ENCODE peak calls at places on chromosomes 3 and 15, in ten cellular contexts. R is psoas muscle, Q is fibroblast of the aortic adventitia, W is IMR-90, S is adrenal gland, G is AG04450, Y is A549, M is ovary, E is heart left ventricle, U is PC-9. I is an unnamed sample.

GRCh38 chr3:45180051-45180450 is 33.9 kb upstream of the CDCP1 start:
- DNase-seq in Y (no peak), G (no peak), Q (peak), R (no peak), U (no peak), M (no peak), S (no peak), E (no peak), W (peak), I (peak)

GRCh38 chr3:40623567-40623966 is 98.8 kb downstream of the ZNF621 start:
- DNase-seq in E (no peak), Q (peak), W (no peak), Y (no peak), U (peak), G (no peak), S (no peak), M (no peak), R (no peak), I (peak)

GRCh38 chr15:101029971-101030661 is 111.0 kb downstream of the LRRK1 start:
- DNase-seq in W (no peak), R (no peak), S (no peak), G (no peak), Y (no peak), Q (no peak), U (no peak), M (no peak), E (peak), I (no peak)

GRCh38 chr3:192215-192929 is 4.2 kb upstream of the CHL1 start:
- DNase-seq in Y (no peak), R (no peak), E (no peak), Q (no peak), W (no peak), M (no peak), U (no peak), G (no peak), S (no peak), I (no peak)

GRCh38 chr3:169403855-169404254 is 259.7 kb downstream of the MECOM start:
- DNase-seq in M (no peak), R (no peak), Q (peak), Y (no peak), E (no peak), S (no peak), U (no peak), W (no peak), G (no peak), I (peak)

GRCh38 chr15:73950479-73951043 is 24.3 kb downstream of the LOXL1 start:
- DNase-seq in R (peak), E (no peak), Q (no peak), Y (no peak), S (no peak), G (no peak), M (no peak), U (no peak), W (no peak), I (peak)

GRCh38 chr3:169760479-169760878 is 4.4 kb downstream of the TERC start:
- DNase-seq in S (no peak), U (no peak), Y (no peak), G (no peak), R (no peak), Q (peak), W (peak), M (no peak), E (no peak), I (peak)

GRCh38 chr3:182046365-182046764 is 334.6 kb downstream of the SOX2 start:
- DNase-seq in Q (no peak), R (no peak), S (no peak), U (no peak), Y (no peak), G (no peak), E (no peak), M (no peak), W (no peak), I (no peak)

GRCh38 chr3:119662604-119663377 is 2.4 kb upstream of the POPDC2 start:
- DNase-seq in U (no peak), S (peak), W (peak), Y (no peak), R (no peak), M (no peak), Q (peak), E (no peak), G (no peak), I (no peak)

GRCh38 chr3:136893848-136894443 is 31.9 kb downstream of the NCK1 start:
- DNase-seq in W (peak), M (no peak), S (no peak), Q (peak), U (no peak), R (no peak), G (peak), E (no peak), Y (no peak), I (peak)

GRCh38 chr15:33565099-33565498 is 254.3 kb downstream of the RYR3 start:
- DNase-seq in M (no peak), E (no peak), R (no peak), G (no peak), U (peak), Y (no peak), Q (peak), S (no peak), W (peak), I (peak)

GRCh38 chr3:43998841-43999805 is 242.6 kb upstream of the TOPAZ1 start:
- DNase-seq in Q (peak), W (no peak), M (no peak), E (no peak), G (no peak), S (no peak), R (no peak), U (peak), Y (peak), I (peak)

GRCh38 chr3:87313641-87314040 is 37.3 kb upstream of the POU1F1 start:
- DNase-seq in S (no peak), G (no peak), M (no peak), Q (no peak), W (no peak), Y (no peak), R (no peak), U (no peak), E (no peak), I (no peak)

GRCh38 chr3:101195951-101196713 is 124.2 kb downstream of the IMPG2 start:
- DNase-seq in S (no peak), U (peak), R (no peak), Y (peak), G (no peak), M (no peak), W (peak), Q (peak), E (no peak), I (peak)
- TF ChIP-seq CTCF in S (peak), U (peak), R (peak), Y (peak), G (peak), M (no peak), W (peak), Q (peak), E (peak), I (peak)

GRCh38 chr3:187021748-187022402 is 91.5 kb downstream of the ST6GAL1 start:
- DNase-seq in M (no peak), W (no peak), Q (no peak), S (no peak), R (no peak), G (no peak), U (no peak), Y (no peak), E (no peak), I (no peak)
- H3K4me3 ChIP-seq in M (no peak), W (no peak), Q (no peak), S (no peak), R (no peak), G (no peak), U (no peak), Y (no peak), E (no peak), I (no peak)

GRCh38 chr15:64928626-64929220 is 17.0 kb downstream of the ANKDD1A start:
- DNase-seq in Q (no peak), G (no peak), R (no peak), U (no peak), E (no peak), W (no peak), Y (no peak), S (no peak), M (peak), I (no peak)

GRCh38 chr15:64925335-64926330 is 13.9 kb downstream of the ANKDD1A start:
- DNase-seq in U (no peak), G (no peak), Q (no peak), E (no peak), M (no peak), W (no peak), Y (no peak), R (no peak), S (no peak), I (no peak)

GRCh38 chr15:64923546-64923945 is 11.8 kb downstream of the ANKDD1A start:
- DNase-seq in M (no peak), Q (no peak), R (no peak), W (no peak), Y (no peak), E (no peak), U (no peak), G (no peak), S (no peak), I (no peak)

GRCh38 chr15:64930019-64930652 is 18.4 kb downstream of the ANKDD1A start:
- DNase-seq in U (no peak), G (no peak), S (no peak), Y (no peak), R (no peak), Q (no peak), M (no peak), W (no peak), E (no peak), I (no peak)

GRCh38 chr15:64926661-64927060 is 15.0 kb downstream of the ANKDD1A start:
- DNase-seq in U (no peak), E (no peak), G (no peak), M (no peak), S (no peak), Y (no peak), R (no peak), W (no peak), Q (no peak), I (no peak)
- TF ChIP-seq CTCF in U (no peak), E (no peak), G (no peak), M (no peak), S (no peak), Y (no peak), R (no peak), W (no peak), Q (no peak), I (no peak)

GRCh38 chr3:50158747-50159146 is 3.6 kb downstream of the SEMA3F start:
- DNase-seq in M (no peak), Y (no peak), R (no peak), E (no peak), U (no peak), G (no peak), Q (no peak), S (no peak), W (no peak), I (no peak)
- H3K4me3 ChIP-seq in M (no peak), Y (no peak), R (no peak), E (peak), U (no peak), G (no peak), Q (no peak), S (no peak), W (no peak), I (no peak)

GRCh38 chr15:99511865-99512632 is 53.7 kb upstream of the MEF2A start:
- DNase-seq in S (no peak), Q (no peak), Y (no peak), G (no peak), U (no peak), R (peak), W (no peak), E (peak), M (no peak), I (peak)
- TF ChIP-seq CTCF in S (no peak), Q (no peak), Y (no peak), G (no peak), U (no peak), R (no peak), W (no peak), E (no peak), M (no peak), I (no peak)

DNA sequence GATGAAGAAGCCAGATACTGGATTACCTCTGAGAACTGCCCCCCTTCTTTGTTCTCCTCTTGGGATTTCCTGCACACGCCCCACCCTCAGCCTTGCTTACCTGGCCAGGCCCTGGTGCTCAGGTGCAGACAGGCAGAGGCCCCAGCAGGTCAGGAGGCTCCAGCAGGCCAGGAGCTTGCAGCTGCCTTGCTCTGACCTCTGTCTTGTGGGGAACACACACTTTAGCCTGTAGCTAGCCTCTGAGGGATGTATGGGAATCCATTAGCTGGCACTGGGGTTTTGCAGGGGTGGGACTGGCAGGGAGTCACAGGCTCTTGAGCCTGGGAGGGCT is 2.7 kb downstream of the SMAD6 start:
- DNase-seq in E (no peak), Q (no peak), Y (no peak), G (no peak), S (no peak), W (no peak), M (no peak), U (peak), R (no peak), I (no peak)
- H3K4me3 ChIP-seq in E (peak), Q (peak), Y (peak), G (peak), S (no peak), W (peak), M (peak), U (peak), R (peak), I (peak)